ENCODE peak calls at places on chromosome 22, in ten cellular contexts. K is MM.1S, V is A673, F is fibroblast of lung, L is GM23338, J is GM23248, X is PC-3, D is HCT116, Y is HepG2, S is PC-9. P is an unnamed sample.

GRCh38 chr22:39932918-39933649 is 27.1 kb upstream of the TMA7B start:
- DNase-seq in J (peak), L (peak), Y (peak), D (peak), F (no peak), S (no peak), X (peak), K (peak), V (peak), P (peak)

GRCh38 chr22:48376428-48376827 is 1451.2 kb downstream of the BRD1 start:
- DNase-seq in K (no peak), X (no peak), L (peak), J (no peak), D (no peak), F (no peak), V (no peak), Y (no peak), S (no peak), P (peak)

GRCh38 chr22:29816128-29816527 is 21.9 kb downstream of the ASCC2 start:
- DNase-seq in J (peak), F (no peak), Y (no peak), K (no peak), X (no peak), D (no peak), L (no peak), V (no peak), S (no peak), P (no peak)

GRCh38 chr22:37303821-37304274 is 21.5 kb downstream of the CYTH4 start:
- DNase-seq in X (peak), L (no peak), S (no peak), K (no peak), Y (peak), F (peak), D (peak), V (no peak), J (peak), P (no peak)

GRCh38 chr22:25745341-25746011 is 3.5 kb downstream of the MYO18B start:
- DNase-seq in L (no peak), J (peak), S (no peak), Y (no peak), V (no peak), D (no peak), X (no peak), K (no peak), F (peak), P (no peak)

GRCh38 chr22:24176630-24177029 is 4.7 kb upstream of the SUSD2 start:
- DNase-seq in K (no peak), S (no peak), D (no peak), L (no peak), F (no peak), Y (no peak), V (no peak), X (no peak), J (no peak), P (no peak)

GRCh38 chr22:38924197-38924952 is 33.0 kb upstream of the APOBEC3A start:
- DNase-seq in F (peak), Y (peak), X (peak), D (peak), J (peak), S (peak), K (no peak), L (no peak), V (peak), P (no peak)

GRCh38 chr22:45343143-45343542 is 33.4 kb downstream of the FAM118A start:
- DNase-seq in D (no peak), K (no peak), L (no peak), Y (no peak), S (no peak), F (no peak), J (no peak), X (no peak), V (no peak), P (no peak)

GRCh38 chr22:47221840-47222615 is 459.6 kb downstream of the TBC1D22A start:
- DNase-seq in X (no peak), D (no peak), L (no peak), Y (no peak), S (no peak), V (no peak), F (no peak), K (no peak), J (no peak), P (no peak)

GRCh38 chr22:38312261-38312800 is 4.9 kb downstream of the CSNK1E start:
- DNase-seq in D (no peak), L (no peak), J (peak), V (no peak), F (no peak), Y (no peak), X (no peak), K (no peak), S (no peak), P (no peak)

GRCh38 chr22:25736378-25737011 is 5.5 kb upstream of the MYO18B start:
- DNase-seq in K (no peak), D (no peak), V (no peak), J (no peak), S (no peak), F (no peak), L (no peak), X (no peak), Y (no peak), P (no peak)

GRCh38 chr22:37199103-37199838 is 11.2 kb upstream of the C1QTNF6 start:
- DNase-seq in Y (peak), S (peak), X (peak), L (peak), D (peak), J (peak), F (peak), K (peak), V (peak), P (peak)

GRCh38 chr22:27919222-27919942 is at the start of gene PITPNB:
- DNase-seq in K (peak), V (peak), S (peak), Y (peak), L (peak), J (peak), F (peak), X (peak), D (peak), P (peak)

GRCh38 chr22:36419177-36419911 is 31.6 kb upstream of the MYH9 start:
- DNase-seq in V (no peak), Y (peak), S (peak), K (peak), D (no peak), J (peak), X (no peak), L (peak), F (peak), P (no peak)

GRCh38 chr22:45608763-45609180 is 62.9 kb upstream of the ATXN10 start:
- DNase-seq in X (peak), S (peak), L (no peak), F (peak), D (peak), J (peak), Y (no peak), K (peak), V (peak), P (no peak)

GRCh38 chr22:44139773-44140172 is 41.0 kb upstream of the PARVG start:
- DNase-seq in J (no peak), V (no peak), X (no peak), F (no peak), Y (no peak), S (no peak), L (no peak), D (no peak), K (no peak), P (no peak)

GRCh38 chr22:29780781-29781676 is 13.9 kb downstream of the UQCR10 start:
- DNase-seq in X (peak), Y (peak), S (peak), J (peak), V (peak), K (no peak), D (no peak), F (peak), L (no peak), P (no peak)

GRCh38 chr22:44287121-44287693 is 25.5 kb downstream of the SHISAL1 start:
- DNase-seq in Y (no peak), L (no peak), V (no peak), S (no peak), D (no peak), X (no peak), J (peak), F (no peak), K (no peak), P (no peak)

GRCh38 chr22:36386351-36386899 is 1.3 kb downstream of the MYH9 start:
- DNase-seq in D (no peak), J (peak), K (peak), X (no peak), S (no peak), V (peak), F (peak), Y (no peak), L (no peak), P (peak)

GRCh38 chr22:29871684-29872083 is 11.3 kb upstream of the MTMR3 start:
- DNase-seq in K (no peak), D (no peak), X (no peak), S (no peak), J (no peak), Y (peak), F (peak), V (peak), L (peak), P (peak)

GRCh38 chr22:47005506-47006408 is 243.3 kb downstream of the TBC1D22A start:
- DNase-seq in V (no peak), L (no peak), J (no peak), F (no peak), X (no peak), Y (no peak), D (no peak), K (no peak), S (no peak), P (no peak)

GRCh38 chr22:26718905-26719304 is 61.5 kb downstream of the MIAT start:
- DNase-seq in Y (no peak), X (peak), L (no peak), D (no peak), J (peak), V (peak), K (no peak), F (peak), S (peak), P (no peak)

GRCh38 chr22:47458348-47458747 is 695.9 kb downstream of the TBC1D22A start:
- DNase-seq in S (no peak), K (no peak), V (no peak), F (no peak), X (no peak), J (no peak), L (no peak), Y (no peak), D (no peak), P (no peak)

GRCh38 chr22:20230777-20231420 is 37.2 kb downstream of the RTN4R start:
- DNase-seq in X (no peak), D (no peak), F (no peak), Y (no peak), J (no peak), K (no peak), V (no peak), S (no peak), L (no peak), P (no peak)

GRCh38 chr22:20228939-20229272 is 39.2 kb downstream of the RTN4R start:
- DNase-seq in Y (no peak), F (no peak), J (no peak), K (no peak), X (no peak), V (no peak), L (no peak), D (no peak), S (no peak), P (no peak)

GRCh38 chr22:20228055-20228938 is 39.8 kb downstream of the RTN4R start:
- DNase-seq in F (no peak), D (no peak), J (no peak), Y (no peak), S (no peak), V (no peak), X (no peak), L (no peak), K (no peak), P (no peak)

GRCh38 chr22:20231499-20232236 is 36.5 kb downstream of the RTN4R start:
- DNase-seq in X (no peak), J (no peak), V (no peak), F (no peak), L (no peak), Y (no peak), K (no peak), D (no peak), S (no peak), P (no peak)

GRCh38 chr22:20229916-20230775 is 38.0 kb downstream of the RTN4R start:
- DNase-seq in J (no peak), F (peak), S (no peak), K (no peak), X (no peak), D (no peak), L (no peak), Y (no peak), V (no peak), P (no peak)
- TF ChIP-seq EZH2 in J (no peak), F (no peak), S (no peak), K (no peak), X (no peak), D (no peak), L (no peak), Y (no peak), V (no peak), P (no peak)

DNA sequence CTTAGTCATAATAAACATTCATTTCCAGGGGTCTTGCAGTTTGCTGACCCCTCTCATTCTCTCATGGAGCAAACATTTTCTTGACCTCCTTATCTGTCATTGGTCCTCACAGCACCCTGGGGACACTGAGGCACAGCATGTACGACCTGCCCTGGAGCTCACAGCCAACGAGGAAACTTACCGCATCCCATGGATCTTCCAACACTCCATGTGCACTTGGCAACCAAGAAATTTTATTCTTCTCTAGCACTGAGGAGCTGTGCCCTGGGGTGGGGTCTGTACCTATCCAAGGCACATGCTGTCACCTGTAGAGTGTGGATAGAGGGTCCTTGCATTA is 69.4 kb upstream of the IGLL5 start:
- DNase-seq in K (no peak), V (no peak), L (no peak), F (no peak), Y (no peak), J (no peak), D (no peak), X (no peak), S (no peak), P (no peak)
- H3K4me3 ChIP-seq in K (no peak), V (no peak), L (no peak), F (no peak), Y (no peak), J (no peak), D (no peak), X (no peak), S (no peak), P (no peak)

DNA sequence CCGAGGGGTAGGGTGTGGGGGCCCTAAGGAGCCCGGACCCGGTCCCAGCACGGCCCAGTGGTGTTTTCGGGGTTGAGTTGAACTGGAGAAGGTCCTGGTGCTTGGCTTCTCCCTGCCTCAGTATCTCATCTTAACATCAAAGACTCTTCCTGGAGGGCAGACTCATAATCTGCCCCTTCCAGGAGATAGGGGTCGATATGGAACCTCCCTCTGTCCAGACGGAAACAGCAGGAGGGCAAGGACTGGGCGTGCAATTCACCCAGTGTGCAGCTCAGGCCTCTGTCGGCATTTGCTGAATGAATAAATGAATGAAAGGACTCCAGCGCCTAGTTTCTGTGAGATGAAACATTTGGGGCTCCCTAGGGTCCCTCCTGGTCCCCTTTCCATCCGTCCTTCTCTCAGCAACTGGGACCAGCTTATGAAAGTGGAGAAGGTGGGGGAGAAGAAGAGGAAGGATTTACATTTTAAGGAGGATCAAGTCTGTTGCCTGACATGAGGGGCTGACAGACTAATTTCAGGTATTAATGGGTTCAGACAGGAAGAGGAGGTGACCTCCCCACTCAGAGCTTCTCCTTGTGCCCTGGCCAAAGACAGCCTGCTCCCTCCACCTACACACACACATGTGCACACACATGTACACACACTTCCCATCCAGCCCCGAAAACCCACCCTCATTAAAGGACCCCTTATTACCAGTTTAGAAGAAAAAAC is 1.1 kb upstream of the SHISA8 start:
- DNase-seq in S (no peak), V (no peak), Y (no peak), K (no peak), X (no peak), F (no peak), D (no peak), J (no peak), L (no peak), P (peak)
- TF ChIP-seq EZH2 in S (no peak), V (no peak), Y (no peak), K (no peak), X (no peak), F (peak), D (no peak), J (no peak), L (peak), P (peak)

GRCh38 chr22:42992886-42993479 is 22.0 kb downstream of the PACSIN2 start:
- DNase-seq in K (no peak), L (no peak), S (no peak), V (no peak), F (no peak), J (no peak), D (no peak), X (no peak), Y (no peak), P (no peak)
- H3K4me3 ChIP-seq in K (no peak), L (no peak), S (no peak), V (no peak), F (no peak), J (peak), D (no peak), X (no peak), Y (peak), P (no peak)

DNA sequence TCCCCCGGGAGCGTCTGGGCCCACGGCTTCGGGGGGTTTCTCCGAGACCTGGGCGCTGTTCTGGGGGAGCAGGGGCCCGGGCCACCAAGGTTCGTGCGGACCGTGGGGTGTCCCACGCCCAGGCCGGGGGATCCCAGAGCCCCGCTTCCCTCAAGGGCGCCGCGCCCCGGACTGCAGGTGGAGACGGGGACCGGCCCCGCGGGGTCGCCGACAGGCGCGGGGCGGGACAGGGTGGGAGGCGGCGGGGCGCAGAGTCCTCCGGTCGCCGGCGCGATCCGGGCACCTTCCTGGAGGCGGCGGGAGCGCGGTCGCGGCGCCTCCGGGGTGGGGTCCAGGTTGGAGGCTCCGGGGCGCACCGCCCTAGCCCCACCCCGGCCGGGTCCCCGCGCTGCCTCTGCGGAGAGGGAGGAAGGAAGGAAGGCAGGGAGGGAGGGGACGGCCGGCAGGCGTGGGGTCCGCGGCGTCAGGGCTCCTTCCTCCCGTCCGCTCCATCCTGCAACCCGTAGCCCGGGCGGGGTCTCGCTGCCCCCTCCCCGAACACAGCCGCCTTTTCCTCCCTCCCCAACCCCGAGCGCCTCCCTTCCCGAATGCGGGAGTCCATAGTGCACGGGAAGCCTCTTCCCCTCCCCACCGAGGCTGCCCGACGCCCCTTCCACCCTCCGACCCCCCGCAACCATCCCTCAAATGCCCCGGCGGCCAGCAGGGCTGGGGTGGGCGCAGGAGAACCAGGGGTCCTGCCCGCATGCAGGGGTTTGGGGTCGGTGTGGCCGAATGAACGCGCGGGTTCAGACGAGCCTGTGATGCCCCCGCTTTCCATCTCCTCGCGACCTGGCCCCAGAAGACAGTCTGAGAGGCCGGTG is 4.3 kb upstream of the ZBED4 start:
- DNase-seq in V (no peak), L (no peak), X (no peak), S (no peak), Y (no peak), J (no peak), K (no peak), D (no peak), F (no peak), P (no peak)
- TF ChIP-seq EZH2 in V (peak), L (peak), X (no peak), S (no peak), Y (peak), J (peak), K (no peak), D (no peak), F (peak), P (peak)

GRCh38 chr22:41353862-41354575 is 27.7 kb upstream of the TEF start:
- DNase-seq in Y (no peak), F (no peak), D (no peak), S (no peak), V (no peak), X (no peak), J (no peak), K (no peak), L (no peak), P (no peak)

GRCh38 chr22:41348964-41349484 is 32.7 kb upstream of the TEF start:
- DNase-seq in J (no peak), K (no peak), Y (no peak), D (no peak), S (no peak), F (no peak), V (no peak), X (no peak), L (no peak), P (no peak)

GRCh38 chr22:41352058-41352457 is 29.7 kb upstream of the TEF start:
- DNase-seq in L (no peak), K (no peak), S (peak), F (peak), X (peak), Y (no peak), J (peak), V (peak), D (peak), P (no peak)

GRCh38 chr22:41350087-41350486 is 31.7 kb upstream of the TEF start:
- DNase-seq in S (no peak), Y (no peak), L (no peak), X (no peak), F (no peak), K (no peak), D (no peak), V (no peak), J (peak), P (no peak)

DNA sequence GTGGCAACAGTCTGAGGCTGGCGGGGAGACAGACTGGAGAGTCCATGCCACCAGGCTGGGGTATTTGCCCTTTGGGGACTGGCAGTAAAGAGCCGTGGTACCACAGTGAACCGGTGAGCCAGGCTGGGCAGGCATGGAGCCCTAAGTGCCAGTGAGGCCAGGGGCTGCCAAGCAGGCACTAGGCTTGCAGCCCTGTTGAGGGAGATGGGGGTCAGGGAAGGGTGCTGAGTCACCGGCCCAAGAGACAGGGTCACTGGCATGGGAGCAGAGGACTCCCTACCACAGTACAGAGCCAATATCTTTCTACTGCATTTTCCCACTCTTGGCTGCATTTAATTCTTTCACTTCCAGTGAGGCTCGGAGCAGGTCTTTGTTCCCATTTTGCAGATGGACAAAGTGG is 30.7 kb upstream of the TEF start:
- DNase-seq in F (no peak), L (no peak), D (no peak), V (no peak), K (no peak), S (no peak), J (no peak), Y (no peak), X (no peak), P (no peak)
- H3K4me3 ChIP-seq in F (no peak), L (no peak), D (no peak), V (no peak), K (no peak), S (no peak), J (no peak), Y (no peak), X (no peak), P (no peak)

P was measured in neural progenitor cell.